ENCODE peak calls at places on chromosomes 3 and 15, in five cellular contexts. F, M, V, H and O are unnamed samples.
A peak's percentile ranks its signal among the peaks of the same experiment; 100 is the strongest.

GRCh38 chr3:134864644-134865043 is 69.6 kb downstream of the EPHB1 start:
- DNase-seq in F (no peak), H (no peak), V (no peak), M (no peak), O (no peak)

GRCh38 chr3:139427283-139428060 is 38.0 kb upstream of the COPB2 start:
- DNase-seq in H (no peak), V (no peak), F (no peak), M (no peak), O (peak; percentile 9)

GRCh38 chr3:148937477-148937876 is 53.9 kb upstream of the GYG1 start:
- DNase-seq in H (no peak), V (no peak), F (no peak), M (no peak), O (no peak)

GRCh38 chr3:23726811-23727548 is 78.8 kb upstream of the UBE2E1 start:
- DNase-seq in M (no peak), H (no peak), V (no peak), F (no peak), O (peak; percentile 47)

GRCh38 chr3:24177201-24177600 is 232.1 kb downstream of the NR1D2 start:
- DNase-seq in H (no peak), M (no peak), F (no peak), V (no peak), O (no peak)

GRCh38 chr3:72259755-72260589 is 475.0 kb upstream of the PROK2 start:
- DNase-seq in V (peak; percentile 23), F (no peak), M (no peak), H (no peak), O (peak; percentile 51)

GRCh38 chr3:63351159-63352007 is 73.3 kb downstream of the SYNPR start:
- DNase-seq in F (no peak), H (no peak), M (no peak), V (no peak), O (no peak)

GRCh38 chr3:84108442-84108971 is 850.3 kb upstream of the CADM2 start:
- DNase-seq in H (no peak), F (no peak), M (no peak), V (no peak), O (no peak)

GRCh38 chr3:168085491-168086119 is 10.1 kb downstream of the GOLIM4 start:
- DNase-seq in V (no peak), F (no peak), M (no peak), H (no peak), O (no peak)

GRCh38 chr3:23999012-23999641 is 54.0 kb downstream of the NR1D2 start:
- DNase-seq in H (no peak), V (peak; percentile 79), M (peak; percentile 73), F (peak; percentile 77), O (peak; percentile 66)

GRCh38 chr15:89196994-89197393 is 24.4 kb downstream of the RLBP1 start:
- DNase-seq in H (no peak), M (no peak), V (peak; percentile 56), F (peak; percentile 37), O (peak; percentile 70)

GRCh38 chr3:107065094-107065861 is 312.0 kb upstream of the CCDC54 start:
- DNase-seq in F (no peak), M (no peak), H (no peak), V (no peak), O (no peak)

GRCh38 chr15:79919090-79919748 is 22.4 kb upstream of the MTHFS start:
- DNase-seq in H (no peak), M (no peak), V (no peak), F (no peak), O (no peak)

GRCh38 chr15:88302373-88302772 is 45.8 kb upstream of the NTRK3 start:
- DNase-seq in V (no peak), M (no peak), H (peak; percentile 35), F (no peak), O (no peak)

GRCh38 chr3:64873400-64873799 is 185.6 kb upstream of the ADAMTS9 start:
- DNase-seq in M (no peak), V (no peak), F (no peak), H (no peak), O (no peak)

GRCh38 chr3:182740710-182741109 is 52.6 kb upstream of the ATP11B start:
- DNase-seq in V (no peak), F (peak; percentile 62), H (no peak), M (no peak), O (no peak)

GRCh38 chr15:56774356-56774755 is 41.0 kb upstream of the ZNF280D start:
- DNase-seq in M (no peak), H (no peak), F (no peak), V (no peak), O (no peak)

GRCh38 chr3:64405211-64405818 is 180.0 kb upstream of the PRICKLE2 start:
- DNase-seq in M (no peak), H (no peak), F (no peak), V (no peak), O (no peak)

GRCh38 chr15:98787936-98788757 is 139.8 kb downstream of the IGF1R start:
- DNase-seq in H (no peak), F (no peak), V (no peak), M (peak; percentile 67), O (no peak)

GRCh38 chr15:71807691-71808091 is 2.7 kb upstream of the NR2E3 start:
- DNase-seq in V (no peak), F (no peak), M (no peak), H (no peak), O (no peak)

GRCh38 chr3:122415762-122416654 is at the start of gene WDR5B:
- DNase-seq in M (peak; percentile 96), F (peak; percentile 99), H (no peak), V (peak; percentile 98), O (peak; percentile 98)